ENCODE peak calls at places on chromosomes 6 and 20, in eight cellular contexts. H, N, Z, R, F, M, W and O are unnamed samples.

GRCh38 chr20:44858959-44859358 is 26.5 kb upstream of the YWHAB start:
- DNase-seq in H (peak; percentile 9), N (no peak), Z (no peak), R (no peak), F (no peak), M (no peak), W (peak; percentile 78), O (no peak)

GRCh38 chr6:2970753-2971419 is 481 bp downstream of the SERPINB6 start:
- DNase-seq in H (peak; percentile 49), N (peak; percentile 42), Z (peak; percentile 30), R (peak; percentile 80), F (no peak), M (peak; percentile 34), W (peak; percentile 74), O (peak; percentile 52)

GRCh38 chr6:141105481-141105880 is 1027.2 kb upstream of the GJE1 start:
- DNase-seq in H (peak; percentile 48), N (no peak), Z (peak; percentile 70), R (no peak), F (peak; percentile 76), M (no peak), W (no peak), O (no peak)

GRCh38 chr6:70616728-70617260 is 50.1 kb downstream of the SDHAF4 start:
- DNase-seq in H (no peak), N (no peak), Z (no peak), R (no peak), F (no peak), M (no peak), W (peak; percentile 25), O (no peak)

GRCh38 chr6:116405147-116405546 is 34.4 kb downstream of the DSE start:
- DNase-seq in H (peak; percentile 46), N (no peak), Z (no peak), R (no peak), F (no peak), M (no peak), W (no peak), O (no peak)

GRCh38 chr6:11460837-11461661 is 76.5 kb upstream of the TMEM170B start:
- DNase-seq in H (no peak), N (no peak), Z (no peak), R (no peak), F (no peak), M (no peak), W (no peak), O (no peak)

GRCh38 chr6:141808662-141809061 is 324.1 kb upstream of the GJE1 start:
- DNase-seq in H (no peak), N (no peak), Z (no peak), R (no peak), F (no peak), M (no peak), W (no peak), O (no peak)

GRCh38 chr6:106470811-106471210 is 110.3 kb downstream of the CRYBG1 start:
- DNase-seq in H (no peak), N (no peak), Z (no peak), R (no peak), F (no peak), M (no peak), W (no peak), O (no peak)

GRCh38 chr6:56193846-56194245 is 53.5 kb downstream of the COL21A1 start:
- DNase-seq in H (peak; percentile 63), N (no peak), Z (peak; percentile 41), R (no peak), F (no peak), M (no peak), W (no peak), O (no peak)

GRCh38 chr6:131013495-131013894 is 49.5 kb downstream of the EPB41L2 start:
- DNase-seq in H (peak; percentile 85), N (no peak), Z (peak; percentile 87), R (no peak), F (no peak), M (no peak), W (no peak), O (no peak)

GRCh38 chr6:81003156-81003555 is 749.3 kb downstream of the TENT5A start:
- DNase-seq in H (peak; percentile 65), N (no peak), Z (no peak), R (no peak), F (no peak), M (no peak), W (no peak), O (no peak)

GRCh38 chr6:146902846-146903245 is 301.4 kb upstream of the STXBP5 start:
- DNase-seq in H (no peak), N (no peak), Z (no peak), R (no peak), F (no peak), M (no peak), W (no peak), O (no peak)

GRCh38 chr6:161079566-161080262 is 88.1 kb downstream of the MAP3K4 start:
- DNase-seq in H (peak; percentile 88), N (no peak), Z (peak; percentile 84), R (no peak), F (no peak), M (no peak), W (no peak), O (no peak)

GRCh38 chr6:81834141-81834621 is 81.7 kb upstream of the TENT5A start:
- DNase-seq in H (peak; percentile 86), N (no peak), Z (peak; percentile 77), R (no peak), F (no peak), M (no peak), W (peak; percentile 53), O (no peak)

GRCh38 chr6:28758046-28758817 is 165.6 kb downstream of the TRIM27 start:
- DNase-seq in H (peak; percentile 76), N (no peak), Z (peak; percentile 85), R (no peak), F (peak; percentile 80), M (peak; percentile 45), W (no peak), O (no peak)

GRCh38 chr20:19995220-19995863 is 21.8 kb upstream of the NAA20 start:
- DNase-seq in H (peak; percentile 78), N (no peak), Z (no peak), R (no peak), F (no peak), M (no peak), W (peak; percentile 52), O (no peak)

GRCh38 chr6:82588859-82589412 is 225.3 kb downstream of the TPBG start:
- DNase-seq in H (no peak), N (no peak), Z (no peak), R (no peak), F (no peak), M (no peak), W (no peak), O (no peak)

GRCh38 chr20:9571783-9572182 is 57.4 kb downstream of the LAMP5 start:
- DNase-seq in H (no peak), N (no peak), Z (no peak), R (no peak), F (no peak), M (no peak), W (no peak), O (no peak)

GRCh38 chr20:8388707-8389106 is 256.6 kb downstream of the PLCB1 start:
- DNase-seq in H (peak; percentile 5), N (no peak), Z (peak; percentile 8), R (no peak), F (no peak), M (no peak), W (no peak), O (no peak)

GRCh38 chr6:159828074-159828473 is 28.0 kb downstream of the PNLDC1 start:
- DNase-seq in H (no peak), N (no peak), Z (no peak), R (no peak), F (no peak), M (no peak), W (no peak), O (no peak)

GRCh38 chr6:3813918-3814317 is 35.3 kb upstream of the FAM50B start:
- DNase-seq in H (no peak), N (no peak), Z (no peak), R (no peak), F (no peak), M (no peak), W (no peak), O (no peak)

GRCh38 chr6:99495466-99495865 is 19.8 kb downstream of the USP45 start:
- DNase-seq in H (no peak), N (no peak), Z (no peak), R (no peak), F (no peak), M (no peak), W (no peak), O (no peak)

GRCh38 chr6:107832146-107833056 is 8.3 kb upstream of the SCML4 start:
- DNase-seq in H (no peak), N (no peak), Z (no peak), R (no peak), F (no peak), M (no peak), W (no peak), O (no peak)

GRCh38 chr6:168157272-168158007 is 78.4 kb upstream of the FRMD1 start:
- DNase-seq in H (peak; percentile 58), N (no peak), Z (peak; percentile 88), R (no peak), F (peak; percentile 29), M (no peak), W (no peak), O (no peak)

GRCh38 chr6:22605736-22606135 is 36.4 kb downstream of the HDGFL1 start:
- DNase-seq in H (peak; percentile 12), N (no peak), Z (no peak), R (no peak), F (no peak), M (no peak), W (no peak), O (no peak)

GRCh38 chr6:31898200-31899011 is 908 bp upstream of the EHMT2 start:
- DNase-seq in H (peak; percentile 56), N (no peak), Z (no peak), R (no peak), F (peak; percentile 54), M (no peak), W (peak; percentile 67), O (no peak)
- TF ChIP-seq CTCF in H (no peak), N (no peak), Z (no peak), R (no peak), F (no peak), M (no peak), W (no peak), O (no peak)

GRCh38 chr6:132816665-132817064 is 2.3 kb downstream of the RPS12 start:
- DNase-seq in H (no peak), N (no peak), Z (no peak), R (no peak), F (no peak), M (no peak), W (no peak), O (no peak)
- TF ChIP-seq CTCF in H (no peak), N (no peak), Z (no peak), R (no peak), F (no peak), M (no peak), W (no peak), O (no peak)

DNA sequence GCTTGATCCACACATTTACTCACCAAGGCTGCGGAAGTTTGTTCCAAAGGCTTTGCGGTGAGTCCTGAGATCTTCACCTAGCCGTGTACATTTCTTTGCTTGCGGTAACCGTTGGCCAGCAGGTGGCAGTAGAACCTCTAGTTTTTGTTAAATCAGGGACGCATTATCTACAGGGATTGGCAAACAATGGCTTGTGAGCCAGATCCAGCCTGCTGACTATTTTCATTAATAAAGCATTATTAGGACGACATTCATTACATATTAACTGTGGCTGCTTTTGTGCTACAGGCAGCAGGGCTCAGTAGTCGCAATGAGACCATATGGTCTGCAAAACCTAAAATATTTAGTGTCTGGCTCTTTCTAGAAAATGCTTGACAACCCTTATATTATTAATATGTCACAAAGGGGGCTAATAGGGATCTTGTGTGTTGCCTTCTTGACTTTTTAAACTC is 174.1 kb downstream of the DOK5 start:
- DNase-seq in H (peak; percentile 81), N (peak; percentile 87), Z (peak; percentile 69), R (peak; percentile 71), F (peak; percentile 82), M (peak; percentile 88), W (peak; percentile 91), O (peak; percentile 28)
- TF ChIP-seq CTCF in H (peak; percentile 83), N (peak; percentile 76), Z (peak; percentile 85), R (peak; percentile 67), F (peak; percentile 88), M (peak; percentile 92), W (peak; percentile 49), O (peak; percentile 67)

GRCh38 chr6:41747256-41748101 is at the start of gene PGC:
- DNase-seq in H (no peak), N (no peak), Z (no peak), R (no peak), F (no peak), M (no peak), W (no peak), O (no peak)
- TF ChIP-seq CTCF in H (no peak), N (no peak), Z (no peak), R (no peak), F (no peak), M (no peak), W (no peak), O (no peak)